ENCODE peak calls at places on chromosomes 5 and 9, in six cellular contexts. One of them, this sample, is unnamed.

GRCh38 chr9:109733690-109734089 is 46.3 kb upstream of the PALM2AKAP2 start:
- DNase-seq in omental fat pad: no peak
- DNase-seq in H9: no peak
- DNase-seq in ureter: no peak
- DNase-seq in stimulated activated CD8-positive, alpha-beta memory T cell treated with anti-CD3 and anti-CD28 coated beads, Interleukin-15, amount 100 ng/mL, for 1 hour: no peak
- DNase-seq in activated T-cell treated with anti-CD3 and anti-CD28 coated beads, Interleukin-2, amount 50 U/mL, for 4 hours: no peak
- DNase-seq in this sample: no peak

GRCh38 chr5:62979472-62979871 is 400.9 kb downstream of the LRRC70 start:
- DNase-seq in H9: no peak
- DNase-seq in stimulated activated CD8-positive, alpha-beta memory T cell treated with anti-CD3 and anti-CD28 coated beads, Interleukin-15, amount 100 ng/mL, for 1 hour: no peak
- DNase-seq in activated T-cell treated with anti-CD3 and anti-CD28 coated beads, Interleukin-2, amount 50 U/mL, for 4 hours: no peak
- DNase-seq in ureter: no peak
- DNase-seq in omental fat pad: no peak
- DNase-seq in this sample: no peak

GRCh38 chr5:2142456-2142954 is 259.8 kb upstream of the IRX4 start:
- DNase-seq in ureter: no peak
- DNase-seq in activated T-cell treated with anti-CD3 and anti-CD28 coated beads, Interleukin-2, amount 50 U/mL, for 4 hours: no peak
- DNase-seq in H9: peak
- DNase-seq in omental fat pad: no peak
- DNase-seq in stimulated activated CD8-positive, alpha-beta memory T cell treated with anti-CD3 and anti-CD28 coated beads, Interleukin-15, amount 100 ng/mL, for 1 hour: no peak
- DNase-seq in this sample: no peak

GRCh38 chr5:95847261-95847592 is 24.7 kb upstream of the GLRX start:
- DNase-seq in stimulated activated CD8-positive, alpha-beta memory T cell treated with anti-CD3 and anti-CD28 coated beads, Interleukin-15, amount 100 ng/mL, for 1 hour: no peak
- DNase-seq in H9: no peak
- DNase-seq in omental fat pad: no peak
- DNase-seq in activated T-cell treated with anti-CD3 and anti-CD28 coated beads, Interleukin-2, amount 50 U/mL, for 4 hours: no peak
- DNase-seq in ureter: no peak
- DNase-seq in this sample: no peak

GRCh38 chr5:161851691-161852299 is 3.9 kb downstream of the GABRA1 start:
- DNase-seq in H9: no peak
- DNase-seq in omental fat pad: no peak
- DNase-seq in ureter: no peak
- DNase-seq in activated T-cell treated with anti-CD3 and anti-CD28 coated beads, Interleukin-2, amount 50 U/mL, for 4 hours: no peak
- DNase-seq in stimulated activated CD8-positive, alpha-beta memory T cell treated with anti-CD3 and anti-CD28 coated beads, Interleukin-15, amount 100 ng/mL, for 1 hour: no peak
- DNase-seq in this sample: no peak

GRCh38 chr5:3035452-3035851 is 284.0 kb upstream of the IRX2 start:
- DNase-seq in H9: no peak
- DNase-seq in stimulated activated CD8-positive, alpha-beta memory T cell treated with anti-CD3 and anti-CD28 coated beads, Interleukin-15, amount 100 ng/mL, for 1 hour: no peak
- DNase-seq in ureter: no peak
- DNase-seq in omental fat pad: no peak
- DNase-seq in activated T-cell treated with anti-CD3 and anti-CD28 coated beads, Interleukin-2, amount 50 U/mL, for 4 hours: no peak
- DNase-seq in this sample: no peak

GRCh38 chr5:58933891-58934628 is 351.2 kb downstream of the RAB3C start:
- DNase-seq in ureter: no peak
- DNase-seq in H9: no peak
- DNase-seq in activated T-cell treated with anti-CD3 and anti-CD28 coated beads, Interleukin-2, amount 50 U/mL, for 4 hours: peak
- DNase-seq in omental fat pad: no peak
- DNase-seq in stimulated activated CD8-positive, alpha-beta memory T cell treated with anti-CD3 and anti-CD28 coated beads, Interleukin-15, amount 100 ng/mL, for 1 hour: no peak
- DNase-seq in this sample: no peak

GRCh38 chr9:127170652-127171051 is 48.2 kb upstream of the ANGPTL2 start:
- DNase-seq in stimulated activated CD8-positive, alpha-beta memory T cell treated with anti-CD3 and anti-CD28 coated beads, Interleukin-15, amount 100 ng/mL, for 1 hour: no peak
- DNase-seq in omental fat pad: no peak
- DNase-seq in H9: no peak
- DNase-seq in activated T-cell treated with anti-CD3 and anti-CD28 coated beads, Interleukin-2, amount 50 U/mL, for 4 hours: no peak
- DNase-seq in ureter: peak
- DNase-seq in this sample: no peak

GRCh38 chr9:128214571-128215490 is 11.7 kb downstream of the DNM1 start:
- DNase-seq in ureter: no peak
- DNase-seq in H9: no peak
- DNase-seq in stimulated activated CD8-positive, alpha-beta memory T cell treated with anti-CD3 and anti-CD28 coated beads, Interleukin-15, amount 100 ng/mL, for 1 hour: no peak
- DNase-seq in omental fat pad: no peak
- DNase-seq in activated T-cell treated with anti-CD3 and anti-CD28 coated beads, Interleukin-2, amount 50 U/mL, for 4 hours: no peak
- DNase-seq in this sample: no peak

GRCh38 chr9:90916147-90916734 is 114.6 kb downstream of the SYK start:
- DNase-seq in H9: no peak
- DNase-seq in ureter: no peak
- DNase-seq in activated T-cell treated with anti-CD3 and anti-CD28 coated beads, Interleukin-2, amount 50 U/mL, for 4 hours: no peak
- DNase-seq in omental fat pad: no peak
- DNase-seq in stimulated activated CD8-positive, alpha-beta memory T cell treated with anti-CD3 and anti-CD28 coated beads, Interleukin-15, amount 100 ng/mL, for 1 hour: no peak
- DNase-seq in this sample: no peak

GRCh38 chr9:19162956-19163355 is 35.7 kb upstream of the PLIN2 start:
- DNase-seq in H9: no peak
- DNase-seq in stimulated activated CD8-positive, alpha-beta memory T cell treated with anti-CD3 and anti-CD28 coated beads, Interleukin-15, amount 100 ng/mL, for 1 hour: no peak
- DNase-seq in activated T-cell treated with anti-CD3 and anti-CD28 coated beads, Interleukin-2, amount 50 U/mL, for 4 hours: no peak
- DNase-seq in omental fat pad: no peak
- DNase-seq in ureter: peak
- DNase-seq in this sample: no peak

GRCh38 chr9:84397822-84398221 is 57.3 kb upstream of the SLC28A3 start:
- DNase-seq in omental fat pad: no peak
- DNase-seq in activated T-cell treated with anti-CD3 and anti-CD28 coated beads, Interleukin-2, amount 50 U/mL, for 4 hours: no peak
- DNase-seq in stimulated activated CD8-positive, alpha-beta memory T cell treated with anti-CD3 and anti-CD28 coated beads, Interleukin-15, amount 100 ng/mL, for 1 hour: no peak
- DNase-seq in H9: no peak
- DNase-seq in ureter: no peak
- DNase-seq in this sample: no peak

GRCh38 chr5:149381986-149382338 is 2.9 kb upstream of the IL17B start:
- DNase-seq in ureter: peak
- DNase-seq in omental fat pad: peak
- DNase-seq in stimulated activated CD8-positive, alpha-beta memory T cell treated with anti-CD3 and anti-CD28 coated beads, Interleukin-15, amount 100 ng/mL, for 1 hour: peak
- DNase-seq in activated T-cell treated with anti-CD3 and anti-CD28 coated beads, Interleukin-2, amount 50 U/mL, for 4 hours: peak
- DNase-seq in H9: peak
- DNase-seq in this sample: peak

GRCh38 chr9:77883846-77884771 is 147.5 kb downstream of the GNAQ start:
- DNase-seq in activated T-cell treated with anti-CD3 and anti-CD28 coated beads, Interleukin-2, amount 50 U/mL, for 4 hours: no peak
- DNase-seq in omental fat pad: no peak
- DNase-seq in ureter: no peak
- DNase-seq in H9: no peak
- DNase-seq in stimulated activated CD8-positive, alpha-beta memory T cell treated with anti-CD3 and anti-CD28 coated beads, Interleukin-15, amount 100 ng/mL, for 1 hour: no peak
- DNase-seq in this sample: no peak

GRCh38 chr9:100170556-100170955 is 71.5 kb downstream of the INVS start:
- DNase-seq in omental fat pad: no peak
- DNase-seq in stimulated activated CD8-positive, alpha-beta memory T cell treated with anti-CD3 and anti-CD28 coated beads, Interleukin-15, amount 100 ng/mL, for 1 hour: no peak
- DNase-seq in activated T-cell treated with anti-CD3 and anti-CD28 coated beads, Interleukin-2, amount 50 U/mL, for 4 hours: no peak
- DNase-seq in ureter: no peak
- DNase-seq in H9: no peak
- DNase-seq in this sample: no peak

GRCh38 chr9:33116855-33117254 is 40.4 kb upstream of the SMU1 start:
- DNase-seq in activated T-cell treated with anti-CD3 and anti-CD28 coated beads, Interleukin-2, amount 50 U/mL, for 4 hours: no peak
- DNase-seq in stimulated activated CD8-positive, alpha-beta memory T cell treated with anti-CD3 and anti-CD28 coated beads, Interleukin-15, amount 100 ng/mL, for 1 hour: no peak
- DNase-seq in ureter: no peak
- DNase-seq in omental fat pad: no peak
- DNase-seq in H9: no peak
- DNase-seq in this sample: no peak

GRCh38 chr5:89338935-89339334 is 456.0 kb upstream of the MEF2C start:
- DNase-seq in omental fat pad: no peak
- DNase-seq in activated T-cell treated with anti-CD3 and anti-CD28 coated beads, Interleukin-2, amount 50 U/mL, for 4 hours: no peak
- DNase-seq in stimulated activated CD8-positive, alpha-beta memory T cell treated with anti-CD3 and anti-CD28 coated beads, Interleukin-15, amount 100 ng/mL, for 1 hour: no peak
- DNase-seq in H9: no peak
- DNase-seq in ureter: no peak
- DNase-seq in this sample: no peak

GRCh38 chr9:4048441-4048840 is 251.4 kb downstream of the GLIS3 start:
- DNase-seq in activated T-cell treated with anti-CD3 and anti-CD28 coated beads, Interleukin-2, amount 50 U/mL, for 4 hours: no peak
- DNase-seq in stimulated activated CD8-positive, alpha-beta memory T cell treated with anti-CD3 and anti-CD28 coated beads, Interleukin-15, amount 100 ng/mL, for 1 hour: no peak
- DNase-seq in ureter: no peak
- DNase-seq in H9: no peak
- DNase-seq in omental fat pad: no peak
- DNase-seq in this sample: no peak

GRCh38 chr9:78130004-78130403 is 98.4 kb upstream of the GNAQ start:
- DNase-seq in activated T-cell treated with anti-CD3 and anti-CD28 coated beads, Interleukin-2, amount 50 U/mL, for 4 hours: no peak
- DNase-seq in stimulated activated CD8-positive, alpha-beta memory T cell treated with anti-CD3 and anti-CD28 coated beads, Interleukin-15, amount 100 ng/mL, for 1 hour: no peak
- DNase-seq in H9: peak
- DNase-seq in omental fat pad: no peak
- DNase-seq in ureter: no peak
- DNase-seq in this sample: peak

GRCh38 chr5:44845777-44846176 is 37.0 kb downstream of the MRPS30 start:
- DNase-seq in ureter: no peak
- DNase-seq in omental fat pad: no peak
- DNase-seq in stimulated activated CD8-positive, alpha-beta memory T cell treated with anti-CD3 and anti-CD28 coated beads, Interleukin-15, amount 100 ng/mL, for 1 hour: no peak
- DNase-seq in H9: no peak
- DNase-seq in activated T-cell treated with anti-CD3 and anti-CD28 coated beads, Interleukin-2, amount 50 U/mL, for 4 hours: no peak
- DNase-seq in this sample: no peak

GRCh38 chr9:36584626-36585460 is 12.1 kb downstream of the MELK start:
- DNase-seq in stimulated activated CD8-positive, alpha-beta memory T cell treated with anti-CD3 and anti-CD28 coated beads, Interleukin-15, amount 100 ng/mL, for 1 hour: no peak
- DNase-seq in H9: no peak
- DNase-seq in omental fat pad: no peak
- DNase-seq in activated T-cell treated with anti-CD3 and anti-CD28 coated beads, Interleukin-2, amount 50 U/mL, for 4 hours: no peak
- DNase-seq in ureter: no peak
- DNase-seq in this sample: no peak